ENCODE peak calls at places on chromosomes 12 and 14, in six cellular contexts. G is kidney epithelial cell, L is PC-3, A is left ventricle myocardium inferior, M is heart left ventricle, W is PC-9. H is an unnamed sample.

GRCh38 chr14:105646175-105646574 is 119.8 kb downstream of the TMEM121 start:
- DNase-seq in G (no peak), L (no peak), A (no peak), M (no peak), W (no peak), H (no peak)

GRCh38 chr14:94466706-94467370 is 9.2 kb downstream of the SERPINA9 start:
- DNase-seq in G (no peak), L (no peak), A (no peak), M (no peak), W (no peak), H (no peak)

GRCh38 chr14:51939727-51940126 is 49.6 kb upstream of the RTRAF start:
- DNase-seq in G (no peak), L (no peak), A (no peak), M (no peak), W (no peak), H (no peak)

GRCh38 chr14:51004801-51005526 is 60.7 kb upstream of the PYGL start:
- DNase-seq in G (peak; percentile 64), L (peak; percentile 88), A (no peak), M (no peak), W (no peak), H (no peak)

GRCh38 chr14:31297701-31298344 is 90.2 kb upstream of the HECTD1 start:
- DNase-seq in G (no peak), L (peak; percentile 38), A (no peak), M (no peak), W (no peak), H (no peak)

GRCh38 chr12:67982165-67982563 is 7.1 kb upstream of the IFNG-AS1 start:
- DNase-seq in G (no peak), L (no peak), A (no peak), M (no peak), W (no peak), H (no peak)

GRCh38 chr12:116201908-116202307 is 75.6 kb downstream of the MED13L start:
- DNase-seq in G (no peak), L (no peak), A (no peak), M (no peak), W (no peak), H (no peak)

GRCh38 chr12:2719405-2719804 is 75.4 kb upstream of the FKBP4 start:
- DNase-seq in G (no peak), L (no peak), A (no peak), M (no peak), W (no peak), H (no peak)

GRCh38 chr12:11724888-11725310 is 75.4 kb downstream of the ETV6 start:
- DNase-seq in G (no peak), L (no peak), A (no peak), M (no peak), W (no peak), H (no peak)

GRCh38 chr12:82994117-82994516 is 307.4 kb downstream of the TMTC2 start:
- DNase-seq in G (no peak), L (no peak), A (no peak), M (no peak), W (no peak), H (no peak)

GRCh38 chr12:89883630-89884364 is 175.2 kb upstream of the ATP2B1 start:
- DNase-seq in G (no peak), L (no peak), A (no peak), M (no peak), W (no peak), H (no peak)

GRCh38 chr14:75452900-75453816 is 25.3 kb downstream of the JDP2 start:
- DNase-seq in G (peak; percentile 53), L (peak; percentile 5), A (peak; percentile 64), M (peak; percentile 76), W (peak; percentile 100), H (peak; percentile 97)

GRCh38 chr14:20413785-20414117 is 450 bp upstream of the TEP1 start:
- DNase-seq in G (no peak), L (peak; percentile 17), A (no peak), M (no peak), W (no peak), H (no peak)

GRCh38 chr14:20417250-20418186 is 4.2 kb upstream of the TEP1 start:
- DNase-seq in G (no peak), L (peak; percentile 91), A (no peak), M (no peak), W (no peak), H (no peak)

GRCh38 chr14:20418501-20418909 is 5.2 kb upstream of the TEP1 start:
- DNase-seq in G (no peak), L (no peak), A (no peak), M (no peak), W (no peak), H (no peak)

GRCh38 chr14:20412876-20413784 is at the start of gene TEP1:
- DNase-seq in G (peak; percentile 55), L (peak; percentile 87), A (peak; percentile 91), M (peak; percentile 94), W (peak; percentile 83), H (peak; percentile 85)

DNA sequence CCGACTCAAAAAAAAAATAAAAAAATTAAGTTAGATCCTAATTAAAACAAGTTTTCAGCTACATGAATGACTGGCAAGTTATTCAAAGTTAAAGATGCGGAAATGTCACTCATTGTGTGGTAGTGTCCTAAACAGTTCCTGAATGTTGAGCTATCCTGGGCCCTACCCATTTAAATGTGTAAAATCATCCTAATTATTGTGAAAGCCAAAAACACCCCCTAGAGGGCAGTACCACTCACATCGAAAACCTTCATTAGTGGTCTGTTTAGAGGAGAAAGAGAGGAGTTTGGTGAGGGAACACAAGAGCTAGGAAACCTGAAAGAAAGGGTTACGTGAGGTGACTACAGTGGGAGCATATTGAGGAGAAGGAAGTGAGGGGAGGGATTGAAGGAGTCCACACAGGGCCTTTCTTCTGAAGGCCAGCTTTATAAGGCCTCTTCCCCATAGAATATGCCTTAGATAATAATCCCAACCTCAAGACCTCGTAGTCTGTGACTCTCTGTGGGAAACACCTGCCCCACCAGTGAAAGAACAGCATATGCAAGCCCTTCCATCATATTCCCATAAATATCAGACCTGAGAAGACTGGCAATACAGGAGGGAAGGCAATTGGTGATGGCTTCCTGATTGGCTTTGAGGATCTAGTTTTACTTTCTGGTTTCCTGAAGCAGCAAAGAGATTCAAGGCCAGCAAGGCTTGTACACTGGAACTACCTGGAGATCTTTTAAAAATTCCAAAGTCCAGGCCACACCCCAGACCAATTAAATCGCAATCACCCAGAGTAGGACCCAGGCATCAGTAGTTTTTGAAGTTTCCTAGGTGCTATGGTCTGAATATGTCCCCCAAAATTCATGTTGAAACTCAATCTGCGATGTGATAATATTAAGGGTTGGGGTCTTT is 2.7 kb upstream of the TEP1 start:
- DNase-seq in G (no peak), L (peak; percentile 74), A (no peak), M (no peak), W (no peak), H (no peak)
- H3K4me3 ChIP-seq in G (no peak overlapping the region), L (no peak overlapping the region), A (no peak overlapping the region), M (no peak overlapping the region), W (no peak overlapping the region), H (no peak overlapping the region)

GRCh38 chr14:68526420-68527105 is 266.3 kb downstream of the ZFP36L1 start:
- DNase-seq in G (no peak), L (peak; percentile 45), A (no peak), M (peak; percentile 69), W (peak; percentile 74), H (no peak)
- H3K4me3 ChIP-seq in G (no peak overlapping the region), L (no peak overlapping the region), A (no peak overlapping the region), M (no peak overlapping the region), W (no peak overlapping the region), H (no peak overlapping the region)

GRCh38 chr12:53097207-53097563 is 282 bp upstream of the IGFBP6 start:
- DNase-seq in G (no peak), L (no peak), A (peak; percentile 49), M (no peak), W (no peak), H (peak; percentile 56)

GRCh38 chr12:53097564-53098353 is at the start of gene IGFBP6:
- DNase-seq in G (no peak), L (peak; percentile 63), A (peak; percentile 78), M (peak; percentile 85), W (peak; percentile 65), H (peak; percentile 72)

GRCh38 chr12:53098354-53098981 is 1.0 kb downstream of the IGFBP6 start:
- DNase-seq in G (no peak), L (peak; percentile 80), A (peak; percentile 37), M (no peak), W (peak; percentile 59), H (peak; percentile 88)

GRCh38 chr12:53096089-53096741 is 1.3 kb upstream of the IGFBP6 start:
- DNase-seq in G (no peak), L (peak; percentile 19), A (peak; percentile 82), M (peak; percentile 85), W (peak; percentile 53), H (no peak)

DNA sequence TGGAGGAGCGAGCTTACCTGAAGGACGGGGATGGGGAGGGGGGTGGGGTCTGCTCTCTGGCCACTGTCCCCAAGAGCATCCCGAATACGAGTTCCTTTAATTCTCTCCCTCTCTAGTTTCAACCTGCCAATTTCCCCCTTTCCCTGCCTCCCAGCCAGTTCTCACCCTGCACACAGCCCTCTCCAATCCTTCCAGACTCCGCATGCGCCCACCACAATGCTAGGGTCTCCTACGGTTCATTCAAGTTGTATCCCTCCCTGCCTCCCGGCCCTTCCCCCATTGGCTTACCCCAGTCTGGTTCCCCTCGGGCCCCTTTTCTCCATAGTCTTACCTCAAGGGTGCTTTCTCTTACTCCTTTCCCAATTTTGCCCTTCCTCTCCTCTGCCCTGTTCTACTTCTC is 706 bp upstream of the IGFBP6 start:
- DNase-seq in G (no peak), L (no peak), A (no peak), M (no peak), W (no peak), H (no peak)
- H3K4me3 ChIP-seq in G (peak overlapping the region; percentile 63), L (peak overlapping the region; percentile 96), A (peak overlapping the region; percentile 80), M (peak overlapping the region; percentile 69), W (peak overlapping the region; percentile 96), H (peak overlapping the region; percentile 52)

GRCh38 chr12:51186465-51186864 is 13.5 kb upstream of the TFCP2 start:
- DNase-seq in G (no peak), L (no peak), A (no peak), M (no peak), W (no peak), H (no peak)

GRCh38 chr12:51183349-51183748 is 10.4 kb upstream of the TFCP2 start:
- DNase-seq in G (no peak), L (no peak), A (no peak), M (no peak), W (no peak), H (no peak)

GRCh38 chr12:51185171-51185717 is 12.3 kb upstream of the TFCP2 start:
- DNase-seq in G (no peak), L (no peak), A (no peak), M (no peak), W (no peak), H (no peak)

GRCh38 chr12:51181558-51181957 is 8.6 kb upstream of the TFCP2 start:
- DNase-seq in G (no peak), L (no peak), A (no peak), M (no peak), W (no peak), H (no peak)

GRCh38 chr12:51183816-51184215 is 10.9 kb upstream of the TFCP2 start:
- DNase-seq in G (no peak), L (peak; percentile 1), A (peak; percentile 61), M (peak; percentile 84), W (peak; percentile 15), H (no peak)
- H3K4me3 ChIP-seq in G (no peak overlapping the region), L (no peak overlapping the region), A (no peak overlapping the region), M (no peak overlapping the region), W (no peak overlapping the region), H (no peak overlapping the region)

H was measured in SJSA1.